ENCODE peak calls at places on chromosome 18, in ten cellular contexts. E is CD4-positive, alpha-beta memory T cell; P is dorsolateral prefrontal cortex; F is CD4-positive, CD25-positive, alpha-beta regulatory T cell; V is Peyer's patch; Q is endothelial cell of umbilical vein; J is mucosa of descending colon; G is AG04450; U is OCI-LY7; T is fibroblast of mammary gland. S is an unnamed sample.

GRCh38 chr18:22467760-22468553 is 50.2 kb upstream of the CTAGE1 start:
- DNase-seq in E (no peak), P (no peak), F (no peak), V (no peak), Q (peak; percentile 92), J (no peak), G (peak; percentile 96), U (no peak), T (peak; percentile 99), S (no peak)

GRCh38 chr18:36580266-36580665 is 248.5 kb downstream of the TPGS2 start:
- DNase-seq in E (no peak), P (no peak), F (no peak), V (no peak), Q (no peak), J (no peak), G (no peak), U (no peak), T (peak; percentile 69), S (no peak)

GRCh38 chr18:40935423-40935822 is 1019.6 kb upstream of the PIK3C3 start:
- DNase-seq in E (no peak), P (no peak), F (no peak), V (no peak), Q (peak; percentile 42), J (no peak), G (no peak), U (peak; percentile 0), T (peak; percentile 46), S (no peak)

GRCh38 chr18:79899609-79900435 is 51.6 kb downstream of the SLC66A2 start:
- DNase-seq in E (no peak), P (no peak), F (no peak), V (no peak), Q (no peak), J (no peak), G (no peak), U (no peak), T (no peak), S (no peak)

GRCh38 chr18:22223961-22224322 is 54.6 kb downstream of the GATA6 start:
- DNase-seq in E (no peak), P (no peak), F (no peak), V (no peak), Q (no peak), J (no peak), G (no peak), U (no peak), T (no peak), S (no peak)

GRCh38 chr18:34978533-34978893 is 62.7 kb upstream of the MAPRE2 start:
- DNase-seq in E (peak; percentile 16), P (no peak), F (no peak), V (no peak), Q (no peak), J (no peak), G (no peak), U (no peak), T (no peak), S (no peak)

GRCh38 chr18:70931942-70932814 is 643.3 kb downstream of the SOCS6 start:
- DNase-seq in E (peak; percentile 9), P (peak; percentile 42), F (peak; percentile 26), V (no peak), Q (peak; percentile 63), J (no peak), G (no peak), U (peak; percentile 11), T (peak; percentile 45), S (peak; percentile 19)

GRCh38 chr18:51135361-51135760 is 62.1 kb downstream of the MEX3C start:
- DNase-seq in E (no peak), P (no peak), F (no peak), V (no peak), Q (no peak), J (no peak), G (no peak), U (no peak), T (peak; percentile 74), S (no peak)

GRCh38 chr18:63975632-63976031 is 5.8 kb downstream of the SERPINB8 start:
- DNase-seq in E (no peak), P (no peak), F (no peak), V (no peak), Q (no peak), J (no peak), G (no peak), U (no peak), T (no peak), S (no peak)

GRCh38 chr18:63974991-63975390 is 5.1 kb downstream of the SERPINB8 start:
- DNase-seq in E (no peak), P (no peak), F (no peak), V (peak; percentile 61), Q (peak; percentile 39), J (no peak), G (no peak), U (peak; percentile 3), T (peak; percentile 54), S (no peak)

GRCh38 chr18:63969965-63970802 is at the start of gene SERPINB8:
- DNase-seq in E (peak; percentile 73), P (peak; percentile 96), F (peak; percentile 77), V (peak; percentile 96), Q (peak; percentile 86), J (peak; percentile 95), G (peak; percentile 85), U (peak; percentile 69), T (peak; percentile 91), S (peak; percentile 78)

GRCh38 chr18:63970803-63971191 is 916 bp downstream of the SERPINB8 start:
- DNase-seq in E (no peak), P (peak; percentile 63), F (no peak), V (peak; percentile 71), Q (no peak), J (peak; percentile 78), G (no peak), U (no peak), T (no peak), S (no peak)

GRCh38 chr18:63971320-63972071 is 1.6 kb downstream of the SERPINB8 start:
- DNase-seq in E (no peak), P (no peak), F (no peak), V (no peak), Q (no peak), J (no peak), G (no peak), U (no peak), T (no peak), S (no peak)
- H3K4me3 ChIP-seq in E (no peak overlapping the region), P (peak overlapping the region; percentile 86), F (no peak overlapping the region), V (no peak overlapping the region), Q (peak overlapping the region; percentile 60), J (no peak overlapping the region), G (peak overlapping the region; percentile 87), U (peak overlapping the region; percentile 76), T (peak overlapping the region; percentile 81), S (peak overlapping the region; percentile 93)

DNA sequence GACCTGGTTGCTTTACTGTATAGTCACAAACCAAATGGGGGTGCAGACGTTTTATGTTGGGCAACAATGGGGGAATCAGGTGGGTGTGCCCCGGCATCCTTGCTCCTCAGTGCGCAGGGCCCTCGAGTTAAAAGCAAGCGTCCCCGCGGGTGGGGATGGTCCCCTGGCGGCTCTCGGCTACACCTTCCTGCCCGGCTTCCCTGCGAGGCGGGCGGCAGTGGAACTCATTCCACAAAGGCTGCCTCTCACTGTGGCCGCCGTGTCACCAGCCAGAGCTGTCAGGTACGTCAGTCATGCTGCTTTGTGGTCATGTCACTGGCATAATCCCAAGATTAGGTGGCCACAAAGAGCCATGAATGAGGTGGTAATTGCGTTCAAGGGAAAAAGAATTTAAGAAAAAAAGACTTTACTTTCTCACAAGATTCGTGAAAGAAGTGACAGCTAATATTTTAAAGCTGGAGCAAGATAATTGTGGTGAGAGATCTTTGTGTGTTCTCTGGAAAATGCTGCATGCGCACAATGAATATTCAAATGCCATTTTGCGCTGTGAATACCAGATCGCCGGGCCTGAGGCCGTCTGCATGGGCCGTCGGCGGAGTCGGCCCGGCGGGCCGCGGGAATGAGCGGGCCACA is 82.4 kb upstream of the LDLRAD4 start:
- DNase-seq in E (peak; percentile 59), P (no peak), F (peak; percentile 15), V (no peak), Q (no peak), J (peak; percentile 57), G (no peak), U (no peak), T (no peak), S (no peak)
- H3K4me3 ChIP-seq in E (no peak overlapping the region), P (peak overlapping the region; percentile 73), F (peak overlapping the region; percentile 53), V (peak overlapping the region; percentile 60), Q (peak overlapping the region; percentile 50), J (peak overlapping the region; percentile 55), G (peak overlapping the region; percentile 60), U (no peak overlapping the region), T (peak overlapping the region; percentile 48), S (peak overlapping the region; percentile 83)

GRCh38 chr18:62788891-62789290 is 73.5 kb downstream of the PHLPP1 start:
- DNase-seq in E (no peak), P (no peak), F (no peak), V (no peak), Q (no peak), J (no peak), G (no peak), U (no peak), T (no peak), S (peak; percentile 25)
- H3K4me3 ChIP-seq in E (no peak overlapping the region), P (peak overlapping the region; percentile 2), F (no peak overlapping the region), V (no peak overlapping the region), Q (no peak overlapping the region), J (no peak overlapping the region), G (no peak overlapping the region), U (no peak overlapping the region), T (no peak overlapping the region), S (no peak overlapping the region)

GRCh38 chr18:13578400-13578799 is 148.0 kb downstream of the FAM210A start:
- DNase-seq in E (no peak), P (no peak), F (no peak), V (no peak), Q (no peak), J (no peak), G (no peak), U (peak; percentile 43), T (no peak), S (no peak)

GRCh38 chr18:13576598-13576997 is 149.8 kb downstream of the FAM210A start:
- DNase-seq in E (no peak), P (no peak), F (no peak), V (no peak), Q (no peak), J (no peak), G (no peak), U (no peak), T (no peak), S (no peak)

GRCh38 chr18:13574761-13575160 is 151.6 kb downstream of the FAM210A start:
- DNase-seq in E (no peak), P (no peak), F (no peak), V (no peak), Q (no peak), J (no peak), G (no peak), U (no peak), T (peak; percentile 38), S (no peak)

GRCh38 chr18:13579874-13580273 is 146.5 kb downstream of the FAM210A start:
- DNase-seq in E (no peak), P (no peak), F (no peak), V (no peak), Q (no peak), J (no peak), G (no peak), U (no peak), T (no peak), S (no peak)

DNA sequence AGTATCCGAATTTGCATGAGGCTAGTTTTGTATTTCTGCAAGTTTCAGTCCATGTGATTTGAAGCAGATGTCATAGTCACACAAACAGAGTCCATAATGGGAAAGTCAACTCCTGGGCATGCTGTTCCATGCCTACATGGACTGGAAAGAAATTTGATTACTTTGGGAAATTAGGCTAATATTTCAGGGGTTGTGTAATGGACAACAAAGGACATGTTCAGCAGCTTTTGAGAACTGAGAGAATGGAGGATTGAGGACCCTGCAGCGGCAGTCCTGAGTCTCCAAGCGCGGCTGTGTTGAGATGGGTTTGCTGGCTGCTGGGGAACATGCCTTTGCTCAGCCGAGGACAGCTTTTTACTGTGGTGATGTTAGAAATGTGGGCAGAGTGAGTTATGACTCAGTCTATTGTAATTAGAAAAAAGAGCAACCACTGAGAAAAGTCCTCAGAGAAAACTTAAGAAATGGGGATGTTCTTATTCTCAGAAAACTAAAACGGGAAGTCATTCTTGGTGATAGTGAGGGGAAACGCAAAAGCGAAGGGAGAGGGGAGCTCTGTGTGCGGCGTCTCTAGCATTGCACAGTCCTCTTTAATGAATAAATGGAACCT is 149.2 kb downstream of the FAM210A start:
- DNase-seq in E (no peak), P (no peak), F (no peak), V (no peak), Q (no peak), J (no peak), G (no peak), U (no peak), T (peak; percentile 59), S (no peak)
- H3K4me3 ChIP-seq in E (no peak overlapping the region), P (peak overlapping the region; percentile 6), F (peak overlapping the region; percentile 63), V (peak overlapping the region; percentile 17), Q (no peak overlapping the region), J (no peak overlapping the region), G (no peak overlapping the region), U (peak overlapping the region; percentile 35), T (no peak overlapping the region), S (no peak overlapping the region)